ENCODE peak calls at places on chromosomes 5 and 9, in six cellular contexts. One of them, this sample, is unnamed.

GRCh38 chr5:147836439-147836838 is 5.0 kb upstream of the SPINK1 start:
- DNase-seq in NCI-H2029: no peak
- DNase-seq in DMS153: no peak
- DNase-seq in stromal cell of bone marrow: no peak
- DNase-seq in germinal center: no peak
- DNase-seq in NCI-H2081: no peak
- DNase-seq in this sample: no peak

GRCh38 chr9:104177003-104177611 is 83.0 kb downstream of the SMC2 start:
- DNase-seq in NCI-H2029: peak
- DNase-seq in DMS153: peak
- DNase-seq in stromal cell of bone marrow: peak
- DNase-seq in germinal center: no peak
- DNase-seq in NCI-H2081: peak
- DNase-seq in this sample: no peak

GRCh38 chr9:128257086-128257825 is 18.6 kb downstream of the GOLGA2 start:
- DNase-seq in NCI-H2029: no peak
- DNase-seq in DMS153: no peak
- DNase-seq in stromal cell of bone marrow: no peak
- DNase-seq in germinal center: no peak
- DNase-seq in NCI-H2081: no peak
- DNase-seq in this sample: no peak

GRCh38 chr5:61299254-61299653 is 32.8 kb upstream of the ZSWIM6 start:
- DNase-seq in NCI-H2029: no peak
- DNase-seq in DMS153: no peak
- DNase-seq in stromal cell of bone marrow: no peak
- DNase-seq in germinal center: no peak
- DNase-seq in NCI-H2081: no peak
- DNase-seq in this sample: no peak

GRCh38 chr5:79829260-79829659 is 139.6 kb downstream of the CMYA5 start:
- DNase-seq in NCI-H2029: no peak
- DNase-seq in DMS153: no peak
- DNase-seq in stromal cell of bone marrow: no peak
- DNase-seq in germinal center: no peak
- DNase-seq in NCI-H2081: no peak
- DNase-seq in this sample: no peak

GRCh38 chr5:76143884-76144283 is 60.7 kb downstream of the SV2C start:
- DNase-seq in NCI-H2029: no peak
- DNase-seq in DMS153: no peak
- DNase-seq in stromal cell of bone marrow: no peak
- DNase-seq in germinal center: no peak
- DNase-seq in NCI-H2081: no peak
- DNase-seq in this sample: no peak

GRCh38 chr5:41637869-41638268 is 127.5 kb upstream of the PLCXD3 start:
- DNase-seq in NCI-H2029: no peak
- DNase-seq in DMS153: no peak
- DNase-seq in stromal cell of bone marrow: no peak
- DNase-seq in germinal center: no peak
- DNase-seq in NCI-H2081: no peak
- DNase-seq in this sample: no peak

GRCh38 chr5:180332051-180332517 is 21.1 kb downstream of the GFPT2 start:
- DNase-seq in NCI-H2029: no peak
- DNase-seq in DMS153: no peak
- DNase-seq in stromal cell of bone marrow: no peak
- DNase-seq in germinal center: no peak
- DNase-seq in NCI-H2081: no peak
- DNase-seq in this sample: no peak

GRCh38 chr9:120901704-120902103 is 24.7 kb upstream of the PHF19 start:
- DNase-seq in NCI-H2029: peak
- DNase-seq in DMS153: no peak
- DNase-seq in stromal cell of bone marrow: no peak
- DNase-seq in germinal center: no peak
- DNase-seq in NCI-H2081: no peak
- DNase-seq in this sample: no peak

GRCh38 chr5:135986891-135987401 is 32.2 kb upstream of the LECT2 start:
- DNase-seq in NCI-H2029: no peak
- DNase-seq in DMS153: no peak
- DNase-seq in stromal cell of bone marrow: no peak
- DNase-seq in germinal center: no peak
- DNase-seq in NCI-H2081: no peak
- DNase-seq in this sample: no peak

GRCh38 chr5:68224561-68225187 is 9.1 kb downstream of the PIK3R1 start:
- DNase-seq in NCI-H2029: no peak
- DNase-seq in DMS153: no peak
- DNase-seq in stromal cell of bone marrow: no peak
- DNase-seq in germinal center: no peak
- DNase-seq in NCI-H2081: no peak
- DNase-seq in this sample: peak

GRCh38 chr5:135565691-135566421 is 12.9 kb downstream of the CXCL14 start:
- DNase-seq in NCI-H2029: peak
- DNase-seq in DMS153: no peak
- DNase-seq in stromal cell of bone marrow: no peak
- DNase-seq in germinal center: peak
- DNase-seq in NCI-H2081: peak
- DNase-seq in this sample: peak

GRCh38 chr5:168578506-168579205 is 512 bp downstream of the PANK3 start:
- DNase-seq in NCI-H2029: no peak
- DNase-seq in DMS153: no peak
- DNase-seq in stromal cell of bone marrow: peak
- DNase-seq in germinal center: no peak
- DNase-seq in NCI-H2081: peak
- DNase-seq in this sample: no peak

GRCh38 chr5:120108586-120109254 is 355.4 kb upstream of the PRR16 start:
- DNase-seq in NCI-H2029: no peak
- DNase-seq in DMS153: no peak
- DNase-seq in stromal cell of bone marrow: no peak
- DNase-seq in germinal center: no peak
- DNase-seq in NCI-H2081: no peak
- DNase-seq in this sample: no peak